ENCODE peak calls at places on chromosomes 7 and 10, in six cellular contexts. M is fibroblast of the aortic adventitia, B is dorsolateral prefrontal cortex, F is fibroblast of villous mesenchyme, X is GM10248, A is left ventricle myocardium inferior. Q is an unnamed sample.

GRCh38 chr10:122812751-122813150 is 32.9 kb downstream of the CUZD1 start:
- DNase-seq in A (no peak), X (no peak), M (no peak), B (no peak), F (no peak), Q (no peak)

GRCh38 chr7:109532262-109532992 is 962.8 kb downstream of the DNAJB9 start:
- DNase-seq in F (no peak), M (no peak), B (no peak), A (no peak), X (no peak), Q (no peak)

GRCh38 chr7:140190588-140190987 is 13.8 kb upstream of the KDM7A start:
- DNase-seq in X (no peak), F (no peak), A (no peak), B (no peak), M (no peak), Q (no peak)

GRCh38 chr10:51663086-51663485 is 36.3 kb downstream of the CSTF2T start:
- DNase-seq in X (no peak), F (no peak), A (no peak), B (no peak), M (no peak), Q (no peak)

GRCh38 chr10:52818019-52818418 is 45.4 kb upstream of the MBL2 start:
- DNase-seq in A (no peak), M (peak; percentile 14), X (peak; percentile 34), B (no peak), F (peak; percentile 48), Q (no peak)

GRCh38 chr7:95628831-95629439 is 32.6 kb upstream of the PDK4 start:
- DNase-seq in X (no peak), F (peak; percentile 53), M (peak; percentile 8), B (no peak), A (no peak), Q (no peak)

GRCh38 chr10:131928248-131929095 is 27.7 kb downstream of the PPP2R2D start:
- DNase-seq in X (peak; percentile 82), F (peak; percentile 30), B (no peak), M (no peak), A (peak; percentile 38), Q (no peak)

GRCh38 chr10:117638664-117639200 is 96.2 kb downstream of the EMX2 start:
- DNase-seq in M (no peak), A (no peak), B (no peak), F (no peak), X (no peak), Q (no peak)

GRCh38 chr10:18976681-18977251 is 71.8 kb upstream of the MALRD1 start:
- DNase-seq in M (no peak), A (no peak), F (no peak), X (no peak), B (no peak), Q (no peak)

GRCh38 chr7:139618482-139619366 is 95.2 kb downstream of the CLEC2L start:
- DNase-seq in F (peak; percentile 46), B (peak; percentile 54), X (no peak), A (no peak), M (peak; percentile 54), Q (no peak)

GRCh38 chr10:15719899-15720634 is at the start of gene ITGA8:
- DNase-seq in M (peak; percentile 30), X (peak; percentile 27), F (no peak), A (no peak), B (no peak), Q (no peak)

GRCh38 chr7:121038717-121039509 is 50.4 kb downstream of the CPED1 start:
- DNase-seq in F (no peak), X (no peak), M (no peak), B (no peak), A (no peak), Q (no peak)

GRCh38 chr7:105060394-105060793 is 46.4 kb downstream of the KMT2E start:
- DNase-seq in X (no peak), A (no peak), B (no peak), F (no peak), M (no peak), Q (no peak)

GRCh38 chr7:2476776-2477446 is 713 bp upstream of the GRIFIN start:
- DNase-seq in F (no peak), M (no peak), A (no peak), B (no peak), X (no peak), Q (no peak)

GRCh38 chr10:72270607-72271281 is 3.0 kb upstream of the DDIT4 start:
- DNase-seq in M (no peak), F (no peak), X (no peak), A (no peak), B (no peak), Q (no peak)

GRCh38 chr7:107264723-107265122 is 95.9 kb downstream of the HBP1 start:
- DNase-seq in F (no peak), X (no peak), M (no peak), A (no peak), B (no peak), Q (no peak)

GRCh38 chr7:145036592-145037386 is 200.9 kb upstream of the TPK1 start:
- DNase-seq in B (no peak), M (peak; percentile 26), F (peak; percentile 16), X (peak; percentile 15), A (no peak), Q (no peak)

GRCh38 chr7:21086688-21087087 is 300.0 kb upstream of the SP8 start:
- DNase-seq in A (no peak), X (no peak), M (no peak), B (no peak), F (no peak), Q (no peak)

GRCh38 chr10:125521721-125522680 is 161.0 kb downstream of the TEX36 start:
- DNase-seq in X (peak; percentile 26), F (peak; percentile 7), A (no peak), B (no peak), M (no peak), Q (no peak)

GRCh38 chr7:73829921-73830617 is 727 bp upstream of the CLDN4 start:
- DNase-seq in F (no peak), B (no peak), A (no peak), M (no peak), X (no peak), Q (no peak)

GRCh38 chr10:132142396-132143161 is 44.2 kb upstream of the DPYSL4 start:
- DNase-seq in A (peak; percentile 38), F (no peak), B (peak; percentile 47), M (no peak), X (peak; percentile 83), Q (no peak)

GRCh38 chr7:128922496-128923410 is 12.2 kb upstream of the KCP start:
- DNase-seq in A (no peak), F (no peak), B (peak; percentile 9), X (no peak), M (no peak), Q (no peak)

GRCh38 chr10:103803941-103804340 is 51.4 kb downstream of the SH3PXD2A start:
- DNase-seq in F (no peak), M (no peak), A (no peak), B (no peak), X (no peak), Q (no peak)

DNA sequence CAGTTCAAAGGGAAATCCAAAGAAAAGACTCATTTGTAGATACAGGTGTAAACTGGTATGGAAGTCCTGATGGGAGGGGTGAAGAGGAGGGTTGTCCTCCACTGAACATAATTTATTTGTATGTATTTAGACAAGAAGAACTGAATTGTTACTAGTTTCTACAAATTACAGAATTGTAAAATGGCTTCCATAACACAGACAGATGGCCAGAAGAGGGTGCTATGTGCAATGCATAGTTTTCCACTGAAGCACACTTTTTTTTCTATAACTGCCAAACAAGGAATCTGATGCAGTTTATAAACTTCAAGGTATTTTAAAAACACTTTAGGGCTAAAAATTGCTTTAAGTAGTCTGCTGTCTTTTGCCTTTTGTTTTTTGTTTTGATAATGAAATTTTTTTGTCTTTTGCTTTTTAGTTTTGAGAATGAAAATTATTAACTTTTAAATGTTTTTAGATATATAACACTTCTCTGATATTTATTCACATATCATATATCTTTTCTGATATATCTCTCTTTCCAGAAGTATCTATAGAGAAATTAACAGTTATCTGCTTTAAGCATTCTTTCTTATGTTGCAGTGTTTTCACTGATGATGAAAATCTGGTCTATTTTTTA is 58.5 kb downstream of the PHYHIPL start:
- DNase-seq in F (peak; percentile 28), X (no peak), B (no peak), A (no peak), M (peak; percentile 72), Q (peak; percentile 4)
- TF ChIP-seq CTCF in F (peak; percentile 55), X (peak; percentile 53), B (peak; percentile 73), A (peak; percentile 65), M (peak; percentile 75), Q (peak; percentile 64)

GRCh38 chr10:61705022-61705675 is 42.4 kb downstream of the CABCOCO1 start:
- DNase-seq in M (no peak), X (no peak), A (no peak), B (no peak), F (peak; percentile 36), Q (no peak)

DNA sequence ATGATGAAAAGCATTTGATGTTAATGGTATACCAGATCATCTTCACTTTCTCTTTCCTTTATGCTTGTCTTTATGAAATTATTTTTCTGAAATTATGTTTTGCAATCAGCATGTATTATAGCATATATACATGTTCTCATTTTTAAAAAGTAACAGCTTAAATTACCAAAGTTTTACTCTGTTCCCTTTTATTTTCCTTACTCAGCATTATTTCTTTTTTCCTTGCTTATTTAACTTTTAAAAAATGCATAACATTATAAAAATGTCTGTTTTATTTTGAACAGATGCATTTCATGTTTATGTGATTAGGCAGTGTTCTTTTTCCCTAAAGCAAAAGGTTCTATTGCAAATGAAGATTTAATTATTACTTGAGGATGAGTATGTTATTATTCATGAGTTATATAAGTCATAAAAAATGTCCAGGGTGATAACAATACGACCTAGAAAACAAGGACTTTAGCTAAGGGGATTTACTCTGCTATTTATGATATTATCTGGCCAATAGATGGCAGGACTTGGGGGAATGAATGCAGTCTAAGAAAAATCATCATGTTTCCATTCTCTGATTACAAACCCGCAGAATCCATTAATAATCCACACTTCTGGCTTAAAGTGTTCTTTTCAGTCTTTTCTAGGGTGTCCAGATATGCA is 38.5 kb downstream of the CABCOCO1 start:
- DNase-seq in B (no peak), A (no peak), X (no peak), M (peak; percentile 30), F (peak; percentile 62), Q (no peak)
- TF ChIP-seq CTCF in B (no peak), A (no peak), X (no peak), M (peak; percentile 29), F (no peak), Q (peak; percentile 28)

DNA sequence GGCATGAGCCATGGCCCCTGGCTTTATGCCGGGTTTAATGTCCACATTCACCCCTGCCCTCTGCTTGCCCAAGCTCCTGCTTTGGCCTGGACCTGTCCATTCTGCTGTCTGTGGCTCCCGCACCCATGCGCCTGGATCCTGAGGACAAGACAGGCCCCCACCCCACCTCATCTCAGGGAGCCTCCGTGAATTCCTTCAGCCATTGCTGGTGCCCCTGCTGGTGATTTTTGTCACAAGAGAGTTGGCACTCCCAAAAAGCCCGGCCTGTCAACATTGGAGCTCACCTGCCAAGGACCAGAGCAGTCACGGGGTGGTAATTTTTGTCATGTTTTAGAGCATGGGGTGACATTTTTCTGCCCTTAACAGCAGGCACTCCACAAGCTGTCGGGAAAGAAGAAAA is 127.5 kb upstream of the PLXNA4 start:
- DNase-seq in M (no peak), X (no peak), F (no peak), A (no peak), B (no peak), Q (no peak)
- TF ChIP-seq CTCF in M (no peak), X (no peak), F (no peak), A (no peak), B (no peak), Q (no peak)

DNA sequence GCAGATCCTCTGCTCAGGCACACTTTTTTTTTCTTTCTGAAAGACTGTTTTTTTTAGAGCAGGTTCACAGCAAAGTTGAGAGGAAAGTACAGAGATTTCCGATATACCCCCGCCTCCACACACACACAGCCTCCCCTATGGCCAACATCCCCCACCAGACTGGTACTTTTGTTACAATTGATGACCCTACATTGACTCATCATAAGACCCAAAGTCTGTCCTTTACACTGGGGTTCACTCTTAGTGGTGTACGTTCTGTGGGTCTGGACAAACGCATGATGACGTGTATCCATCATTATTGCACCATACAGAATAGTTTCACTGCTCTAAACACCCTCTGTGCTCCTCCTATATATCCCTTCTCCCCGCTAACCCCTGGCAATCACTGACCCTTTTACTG is 107.7 kb downstream of the RBM20 start:
- DNase-seq in X (no peak), A (no peak), B (no peak), F (no peak), M (no peak), Q (no peak)
- TF ChIP-seq CTCF in X (no peak), A (no peak), B (no peak), F (no peak), M (no peak), Q (no peak)

Q was measured in BJ.